ENCODE peak calls at places on chromosomes 12 and 14, in six cellular contexts. O, A, U, W, D and S are unnamed samples.

GRCh38 chr14:60658116-60658515 is 8.8 kb upstream of the SIX1 start:
- DNase-seq in O (no peak), A (no peak), U (peak), W (no peak), D (no peak), S (no peak)

GRCh38 chr14:26394114-26394855 is 203.5 kb downstream of the NOVA1 start:
- DNase-seq in O (no peak), A (no peak), U (peak), W (peak), D (no peak), S (no peak)

GRCh38 chr12:104569348-104570173 is 112.8 kb downstream of the CHST11 start:
- DNase-seq in O (no peak), A (no peak), U (no peak), W (peak), D (no peak), S (no peak)

GRCh38 chr12:72295744-72296143 is 23.6 kb downstream of the TRHDE start:
- DNase-seq in O (no peak), A (no peak), U (peak), W (no peak), D (no peak), S (no peak)

GRCh38 chr12:40622246-40622838 is 69.9 kb upstream of the CNTN1 start:
- DNase-seq in O (peak), A (no peak), U (peak), W (peak), D (no peak), S (peak)

GRCh38 chr12:103956515-103957027 is 9.1 kb upstream of the TDG start:
- DNase-seq in O (no peak), A (no peak), U (peak), W (no peak), D (no peak), S (peak)

GRCh38 chr12:1502441-1502785 is 92.0 kb downstream of the FBXL14 start:
- DNase-seq in O (no peak), A (no peak), U (no peak), W (no peak), D (no peak), S (no peak)

GRCh38 chr12:10497602-10498001 is 8.1 kb upstream of the EIF2S3B start:
- DNase-seq in O (no peak), A (no peak), U (no peak), W (no peak), D (no peak), S (no peak)

GRCh38 chr14:83196235-83196634 is 1662.6 kb upstream of the SEL1L start:
- DNase-seq in O (no peak), A (no peak), U (no peak), W (no peak), D (no peak), S (no peak)

GRCh38 chr12:95248604-95249355 is 31.2 kb downstream of the VEZT start:
- DNase-seq in O (no peak), A (no peak), U (no peak), W (no peak), D (no peak), S (no peak)

DNA sequence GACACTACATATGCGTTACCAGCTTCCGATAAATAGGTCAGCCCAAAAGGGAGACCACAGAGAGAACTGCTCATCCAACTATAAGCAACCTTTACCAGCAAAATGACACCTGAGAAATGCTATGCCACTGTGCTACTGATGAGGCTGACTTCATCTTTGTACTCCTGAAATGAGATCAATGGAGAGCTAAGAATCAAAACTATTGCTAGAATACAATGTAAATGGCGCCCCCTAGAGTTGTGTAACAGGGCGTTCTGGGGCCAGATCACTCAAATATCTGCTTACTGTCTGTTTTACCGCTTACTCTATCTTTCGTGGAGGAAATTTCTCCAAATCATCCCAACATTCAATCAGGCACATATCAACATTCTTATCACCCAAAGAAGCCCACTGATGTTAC is 4.6 kb downstream of the ZNF384 start:
- DNase-seq in O (no peak), A (no peak), U (peak), W (no peak), D (no peak), S (no peak)
- TF ChIP-seq CTCF in O (peak), A (peak), U (peak), W (peak), D (peak), S (no peak)

GRCh38 chr14:49953196-49953595 is 60.3 kb downstream of the ARF6 start:
- DNase-seq in O (no peak), A (no peak), U (no peak), W (no peak), D (no peak), S (no peak)
- H3K27ac ChIP-seq in O (no peak), A (no peak), U (peak), W (peak), D (peak), S (no peak)

GRCh38 chr12:113988064-113988451 is 21.9 kb upstream of the RBM19 start:
- DNase-seq in O (no peak), A (no peak), U (no peak), W (no peak), D (no peak), S (no peak)
- TF ChIP-seq CTCF in O (no peak), A (no peak), U (no peak), W (no peak), D (no peak), S (no peak)

GRCh38 chr12:120115692-120116442 is 686 bp downstream of the RAB35 start:
- DNase-seq in O (no peak), A (peak), U (peak), W (peak), D (no peak), S (peak)

GRCh38 chr12:120116443-120116791 is at the start of gene RAB35:
- DNase-seq in O (no peak), A (no peak), U (no peak), W (no peak), D (no peak), S (no peak)

GRCh38 chr12:120116792-120117651 is 469 bp upstream of the RAB35 start:
- DNase-seq in O (peak), A (peak), U (peak), W (peak), D (peak), S (peak)

GRCh38 chr12:120117961-120118709 is 1.6 kb upstream of the RAB35 start:
- DNase-seq in O (no peak), A (no peak), U (peak), W (no peak), D (no peak), S (no peak)

GRCh38 chr12:120115066-120115465 is 1.5 kb downstream of the RAB35 start:
- DNase-seq in O (no peak), A (no peak), U (no peak), W (no peak), D (no peak), S (no peak)
- H3K27ac ChIP-seq in O (peak), A (peak), U (no peak), W (peak), D (no peak), S (no peak)